ENCODE peak calls at places on chromosomes 16 and 17, in five cellular contexts. One of them, this sample, is unnamed. For H3K4me1, the result is how much of the 10 kb centered on the place peaks cover.

GRCh38 chr17:45646288-45646988 is 137.7 kb upstream of the CRHR1 start:
- DNase-seq in H9: peak
- DNase-seq in IMR-90: no peak
- DNase-seq in H1: no peak
- DNase-seq in mesenchymal stem cell: no peak
- DNase-seq in this sample: no peak

GRCh38 chr16:27219161-27219560 is 15.8 kb downstream of the KDM8 start:
- DNase-seq in H9: no peak
- DNase-seq in IMR-90: no peak
- DNase-seq in H1: no peak
- DNase-seq in mesenchymal stem cell: no peak
- DNase-seq in this sample: no peak

GRCh38 chr16:13780406-13780805 is 139.5 kb upstream of the ERCC4 start:
- DNase-seq in H9: no peak
- DNase-seq in IMR-90: no peak
- DNase-seq in H1: no peak
- DNase-seq in mesenchymal stem cell: no peak
- DNase-seq in this sample: no peak

GRCh38 chr17:72879877-72880276 is 212.6 kb downstream of the SLC39A11 start:
- DNase-seq in H9: no peak
- DNase-seq in IMR-90: no peak
- DNase-seq in H1: no peak
- DNase-seq in mesenchymal stem cell: no peak
- DNase-seq in this sample: no peak

GRCh38 chr17:40311575-40311974 is 2.6 kb downstream of the RARA start:
- DNase-seq in H9: no peak
- DNase-seq in IMR-90: no peak
- DNase-seq in H1: no peak
- DNase-seq in mesenchymal stem cell: no peak
- DNase-seq in this sample: no peak

GRCh38 chr16:84199861-84200260 is 8.9 kb downstream of the ADAD2 start:
- DNase-seq in H9: no peak
- DNase-seq in IMR-90: no peak
- DNase-seq in H1: no peak
- DNase-seq in mesenchymal stem cell: no peak
- DNase-seq in this sample: no peak

GRCh38 chr17:41539071-41539492 is 11.0 kb upstream of the KRT19 start:
- DNase-seq in H9: no peak
- DNase-seq in IMR-90: no peak
- DNase-seq in H1: no peak
- DNase-seq in mesenchymal stem cell: no peak
- DNase-seq in this sample: peak

GRCh38 chr17:47733414-47734288 is 615 bp downstream of the TBX21 start:
- DNase-seq in H9: peak
- DNase-seq in IMR-90: no peak
- DNase-seq in H1: no peak
- DNase-seq in mesenchymal stem cell: no peak
- DNase-seq in this sample: peak

GRCh38 chr16:1464196-1464893 is 10.5 kb downstream of the CLCN7 start:
- DNase-seq in H9: no peak
- DNase-seq in IMR-90: no peak
- DNase-seq in H1: peak
- DNase-seq in mesenchymal stem cell: no peak
- DNase-seq in this sample: no peak

GRCh38 chr16:278863-279366 is 1.5 kb upstream of the ARHGDIG start:
- DNase-seq in H9: no peak
- DNase-seq in IMR-90: peak
- DNase-seq in H1: no peak
- DNase-seq in mesenchymal stem cell: peak
- DNase-seq in this sample: peak

GRCh38 chr17:80615311-80615710 is 70.7 kb downstream of the RPTOR start:
- DNase-seq in H9: no peak
- DNase-seq in IMR-90: no peak
- DNase-seq in H1: no peak
- DNase-seq in mesenchymal stem cell: no peak
- DNase-seq in this sample: no peak

GRCh38 chr17:3710951-3711383 is 12.7 kb upstream of the HASPIN start:
- DNase-seq in H9: peak
- DNase-seq in IMR-90: peak
- DNase-seq in H1: no peak
- DNase-seq in mesenchymal stem cell: peak
- DNase-seq in this sample: peak

GRCh38 chr16:75860654-75861053 is 134.4 kb upstream of the CPHXL start:
- DNase-seq in H9: no peak
- DNase-seq in IMR-90: no peak
- DNase-seq in H1: no peak
- DNase-seq in mesenchymal stem cell: no peak
- DNase-seq in this sample: peak

GRCh38 chr16:49278567-49278827 is 3.1 kb downstream of the CBLN1 start:
- DNase-seq in H9: no peak
- DNase-seq in IMR-90: no peak
- DNase-seq in H1: no peak
- DNase-seq in mesenchymal stem cell: no peak
- DNase-seq in this sample: no peak

GRCh38 chr17:58264407-58265103 is 16.2 kb downstream of the MPO start:
- DNase-seq in H9: no peak
- DNase-seq in IMR-90: no peak
- DNase-seq in H1: peak
- DNase-seq in mesenchymal stem cell: no peak
- DNase-seq in this sample: no peak

GRCh38 chr16:11349599-11350276 is 4.5 kb downstream of the RMI2 start:
- DNase-seq in H9: no peak
- DNase-seq in IMR-90: peak
- DNase-seq in H1: no peak
- DNase-seq in mesenchymal stem cell: peak
- DNase-seq in this sample: no peak

GRCh38 chr16:49453983-49454382 is 80.4 kb downstream of the C16orf78 start:
- DNase-seq in H9: no peak
- DNase-seq in IMR-90: no peak
- DNase-seq in H1: no peak
- DNase-seq in mesenchymal stem cell: no peak
- DNase-seq in this sample: no peak

GRCh38 chr16:49539758-49540157 is 166.2 kb downstream of the C16orf78 start:
- DNase-seq in H9: no peak
- DNase-seq in IMR-90: no peak
- DNase-seq in H1: no peak
- DNase-seq in mesenchymal stem cell: no peak
- DNase-seq in this sample: no peak

GRCh38 chr17:59427996-59428395 is 96.5 kb downstream of the YPEL2 start:
- DNase-seq in H9: no peak
- DNase-seq in IMR-90: no peak
- DNase-seq in H1: no peak
- DNase-seq in mesenchymal stem cell: peak
- DNase-seq in this sample: no peak

GRCh38 chr17:43723697-43724359 is 34.8 kb downstream of the SOST start:
- DNase-seq in H9: no peak
- DNase-seq in IMR-90: peak
- DNase-seq in H1: no peak
- DNase-seq in mesenchymal stem cell: peak
- DNase-seq in this sample: peak

GRCh38 chr16:84603115-84603816 is 14.6 kb downstream of the COTL1 start:
- DNase-seq in H9: no peak
- DNase-seq in IMR-90: peak
- DNase-seq in H1: no peak
- DNase-seq in mesenchymal stem cell: peak
- DNase-seq in this sample: no peak

GRCh38 chr16:20673882-20674683 is 23.4 kb downstream of the ACSM1 start:
- DNase-seq in H9: no peak
- DNase-seq in IMR-90: no peak
- DNase-seq in H1: no peak
- DNase-seq in mesenchymal stem cell: no peak
- DNase-seq in this sample: peak

GRCh38 chr17:8079291-8080207 is 8.0 kb downstream of the ALOX12B start:
- DNase-seq in H9: peak
- DNase-seq in IMR-90: peak
- DNase-seq in H1: peak
- DNase-seq in mesenchymal stem cell: peak
- DNase-seq in this sample: peak

GRCh38 chr17:302300-302698 is 50.3 kb downstream of the RPH3AL start:
- DNase-seq in H9: no peak
- DNase-seq in IMR-90: no peak
- DNase-seq in H1: no peak
- DNase-seq in mesenchymal stem cell: no peak
- DNase-seq in this sample: no peak

GRCh38 chr17:301681-302299 is 50.8 kb downstream of the RPH3AL start:
- DNase-seq in H9: no peak
- DNase-seq in IMR-90: no peak
- DNase-seq in H1: no peak
- DNase-seq in mesenchymal stem cell: no peak
- DNase-seq in this sample: no peak

GRCh38 chr17:304461-304860 is 48.1 kb downstream of the RPH3AL start:
- DNase-seq in H9: peak
- DNase-seq in IMR-90: no peak
- DNase-seq in H1: peak
- DNase-seq in mesenchymal stem cell: peak
- DNase-seq in this sample: peak

GRCh38 chr17:305090-305976 is 47.3 kb downstream of the RPH3AL start:
- DNase-seq in H9: no peak
- DNase-seq in IMR-90: no peak
- DNase-seq in H1: no peak
- DNase-seq in mesenchymal stem cell: no peak
- DNase-seq in this sample: peak

GRCh38 chr17:303161-303560 is 49.4 kb downstream of the RPH3AL start:
- DNase-seq in H9: no peak
- DNase-seq in IMR-90: no peak
- DNase-seq in H1: no peak
- DNase-seq in mesenchymal stem cell: no peak
- DNase-seq in this sample: no peak
- H3K4me1 ChIP-seq in H9: under half
- H3K4me1 ChIP-seq in IMR-90: under half
- H3K4me1 ChIP-seq in H1: under half
- H3K4me1 ChIP-seq in mesenchymal stem cell: under half
- H3K4me1 ChIP-seq in this sample: under half

GRCh38 chr17:75319818-75320691 is 30.8 kb upstream of the SLC25A19 start:
- DNase-seq in H9: no peak
- DNase-seq in IMR-90: peak
- DNase-seq in H1: no peak
- DNase-seq in mesenchymal stem cell: peak
- DNase-seq in this sample: no peak
- H3K4me2 ChIP-seq in H9: no peak
- H3K4me2 ChIP-seq in IMR-90: no peak
- H3K4me2 ChIP-seq in H1: no peak
- H3K4me2 ChIP-seq in mesenchymal stem cell: no peak
- H3K4me2 ChIP-seq in this sample: no peak

DNA sequence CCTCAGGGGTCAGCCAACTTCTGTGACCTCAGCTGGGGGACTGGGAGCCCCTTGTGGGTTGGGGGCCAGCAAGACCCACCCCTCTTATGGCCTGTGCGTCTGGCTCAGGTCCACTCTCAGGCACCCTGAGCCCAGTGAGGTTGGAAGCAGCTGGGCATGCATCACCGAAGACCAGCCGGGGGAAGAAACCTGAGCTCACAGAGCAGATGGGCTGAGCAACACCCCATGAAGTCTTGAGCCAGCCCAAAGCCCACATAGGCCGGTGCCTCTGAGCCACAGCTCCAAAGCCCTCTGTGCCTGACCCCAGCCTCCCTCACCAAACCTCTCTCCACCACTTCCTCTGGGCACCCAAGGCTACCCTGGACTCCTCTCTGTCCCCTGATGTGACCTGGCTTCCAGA is 166.6 kb downstream of the RBFOX3 start:
- DNase-seq in H9: no peak
- DNase-seq in IMR-90: no peak
- DNase-seq in H1: no peak
- DNase-seq in mesenchymal stem cell: no peak
- DNase-seq in this sample: no peak
- H4K8ac ChIP-seq in H9: no peak
- H4K8ac ChIP-seq in IMR-90: no peak
- H4K8ac ChIP-seq in H1: no peak
- H4K8ac ChIP-seq in mesenchymal stem cell: no peak
- H4K8ac ChIP-seq in this sample: no peak

DNA sequence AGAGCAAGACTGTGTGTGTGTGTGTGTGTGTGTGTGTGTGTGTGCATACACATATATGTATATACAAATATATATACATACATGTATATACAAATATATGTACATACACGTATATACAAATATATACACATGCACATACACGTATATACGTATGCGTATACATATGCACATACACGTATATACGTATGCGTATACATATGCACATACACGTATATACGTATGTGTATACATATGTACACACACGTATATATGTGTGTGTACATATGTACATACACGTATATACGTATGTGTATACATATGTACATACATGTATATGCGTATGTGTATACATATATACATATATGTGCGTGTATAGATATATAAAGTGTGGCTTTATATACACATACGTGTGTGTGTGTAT is 31.4 kb downstream of the SPHK1 start:
- DNase-seq in H9: no peak
- DNase-seq in IMR-90: no peak
- DNase-seq in H1: no peak
- DNase-seq in mesenchymal stem cell: no peak
- DNase-seq in this sample: no peak
- H3K4me1 ChIP-seq in H9: under half
- H3K4me1 ChIP-seq in IMR-90: under half
- H3K4me1 ChIP-seq in H1: under half
- H3K4me1 ChIP-seq in mesenchymal stem cell: under half
- H3K4me1 ChIP-seq in this sample: under half

GRCh38 chr17:1229891-1230571 is 40.2 kb upstream of the BHLHA9 start:
- DNase-seq in H9: no peak
- DNase-seq in IMR-90: no peak
- DNase-seq in H1: no peak
- DNase-seq in mesenchymal stem cell: no peak
- DNase-seq in this sample: no peak

GRCh38 chr17:1232331-1232730 is 37.9 kb upstream of the BHLHA9 start:
- DNase-seq in H9: no peak
- DNase-seq in IMR-90: no peak
- DNase-seq in H1: no peak
- DNase-seq in mesenchymal stem cell: no peak
- DNase-seq in this sample: no peak

GRCh38 chr17:1232786-1233185 is 37.5 kb upstream of the BHLHA9 start:
- DNase-seq in H9: no peak
- DNase-seq in IMR-90: peak
- DNase-seq in H1: no peak
- DNase-seq in mesenchymal stem cell: peak
- DNase-seq in this sample: no peak

GRCh38 chr17:1229354-1229890 is 40.8 kb upstream of the BHLHA9 start:
- DNase-seq in H9: peak
- DNase-seq in IMR-90: no peak
- DNase-seq in H1: peak
- DNase-seq in mesenchymal stem cell: peak
- DNase-seq in this sample: no peak

DNA sequence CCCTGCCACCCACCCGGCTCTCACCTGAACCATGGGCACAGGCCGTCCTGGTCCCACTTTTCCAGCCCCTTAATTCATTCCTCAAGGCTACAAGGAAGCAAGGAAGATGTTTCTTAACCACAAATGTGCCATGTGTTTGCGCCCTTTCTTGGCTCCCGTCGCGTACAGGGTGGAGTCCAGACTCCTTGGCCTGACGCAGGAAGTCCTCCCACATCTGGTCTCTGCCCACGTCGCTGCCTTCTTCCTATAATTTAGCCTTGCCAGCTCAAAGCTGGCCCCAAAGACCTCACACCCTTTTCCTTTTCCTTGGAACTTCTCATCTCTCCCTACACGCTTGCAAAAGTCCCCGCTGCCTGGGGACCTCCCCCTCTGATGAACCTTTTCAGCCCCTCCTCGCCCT is 38.8 kb upstream of the BHLHA9 start:
- DNase-seq in H9: no peak
- DNase-seq in IMR-90: no peak
- DNase-seq in H1: no peak
- DNase-seq in mesenchymal stem cell: no peak
- DNase-seq in this sample: no peak
- H3K4me2 ChIP-seq in H9: no peak
- H3K4me2 ChIP-seq in IMR-90: no peak
- H3K4me2 ChIP-seq in H1: no peak
- H3K4me2 ChIP-seq in mesenchymal stem cell: no peak
- H3K4me2 ChIP-seq in this sample: no peak

This sample was measured in mesendoderm.